ENCODE peak calls at places on chromosomes 2 and 18, in nine cellular contexts. M is spleen, O is Peyer's patch, K is H54, A is GM12878, H is A549, T is HepG2, X is body of pancreas, Z is heart left ventricle. U is an unnamed sample.

GRCh38 chr2:191215205-191215604 is 30.0 kb upstream of the MYO1B start:
- DNase-seq in X (no peak), K (no peak), T (no peak), Z (no peak), H (no peak), M (no peak), O (no peak), A (no peak), U (no peak)

GRCh38 chr2:164678750-164679149 is 57.5 kb upstream of the GRB14 start:
- DNase-seq in Z (no peak), M (no peak), H (no peak), T (no peak), K (no peak), X (no peak), A (no peak), O (no peak), U (no peak)

GRCh38 chr2:216408426-216409315 is 3.6 kb upstream of the SMARCAL1 start:
- DNase-seq in O (no peak), K (no peak), H (no peak), M (no peak), X (no peak), T (peak), Z (no peak), A (no peak), U (no peak)

GRCh38 chr2:58651930-58652329 is 410.8 kb upstream of the FANCL start:
- DNase-seq in X (no peak), M (no peak), H (no peak), Z (no peak), O (no peak), K (no peak), A (no peak), T (no peak), U (no peak)

GRCh38 chr2:234374671-234375245 is 122.1 kb downstream of the ARL4C start:
- DNase-seq in T (no peak), K (no peak), Z (no peak), X (no peak), O (no peak), M (peak), A (no peak), H (no peak), U (no peak)

GRCh38 chr2:134276381-134277172 is 22.7 kb downstream of the MGAT5 start:
- DNase-seq in H (no peak), M (no peak), O (no peak), K (peak), T (no peak), A (no peak), X (no peak), Z (no peak), U (no peak)

GRCh38 chr2:200860092-200860795 is 4.2 kb downstream of the CLK1 start:
- DNase-seq in Z (no peak), K (no peak), M (no peak), H (no peak), A (no peak), T (no peak), X (no peak), O (no peak), U (no peak)

GRCh38 chr2:42771546-42772153 is 7.7 kb upstream of the OXER1 start:
- DNase-seq in K (no peak), X (no peak), M (no peak), Z (no peak), O (peak), T (no peak), A (no peak), H (no peak), U (no peak)

GRCh38 chr2:176385219-176385618 is 116.0 kb downstream of the MTX2 start:
- DNase-seq in A (no peak), Z (no peak), X (no peak), O (no peak), M (no peak), T (no peak), H (no peak), K (no peak), U (no peak)

GRCh38 chr2:216992056-216992455 is 132.2 kb upstream of the TNP1 start:
- DNase-seq in X (no peak), Z (no peak), A (no peak), K (no peak), O (no peak), M (no peak), H (no peak), T (no peak), U (no peak)

GRCh38 chr2:54629914-54630609 is 93.4 kb upstream of the EML6 start:
- DNase-seq in O (peak), A (peak), M (no peak), Z (no peak), X (peak), T (peak), K (peak), H (peak), U (no peak)

GRCh38 chr2:131043199-131044077 is 49.8 kb downstream of the FAM168B start:
- DNase-seq in K (no peak), T (no peak), H (no peak), X (no peak), M (no peak), Z (no peak), O (no peak), A (no peak), U (no peak)

GRCh38 chr2:84927275-84927627 is 21.8 kb downstream of the TMSB10 start:
- DNase-seq in K (no peak), T (no peak), Z (no peak), H (no peak), X (no peak), A (no peak), O (no peak), M (no peak), U (no peak)

GRCh38 chr2:128381001-128381938 is 62.6 kb upstream of the HS6ST1 start:
- DNase-seq in T (peak), A (no peak), M (peak), H (no peak), X (no peak), O (peak), Z (peak), K (no peak), U (no peak)

GRCh38 chr2:210167227-210167626 is 4.0 kb downstream of the KANSL1L start:
- DNase-seq in T (no peak), K (no peak), H (no peak), X (no peak), M (no peak), O (no peak), A (no peak), Z (no peak), U (no peak)

GRCh38 chr18:24086082-24086481 is 52.8 kb upstream of the CABYR start:
- DNase-seq in K (no peak), M (no peak), O (no peak), X (no peak), A (no peak), T (no peak), H (no peak), Z (no peak), U (no peak)

GRCh38 chr2:238106698-238107524 is 6.8 kb downstream of the ESPNL start:
- DNase-seq in M (peak), K (no peak), O (peak), A (no peak), X (no peak), H (no peak), T (peak), Z (peak), U (peak)

GRCh38 chr2:46569061-46569560 is 89.7 kb downstream of the TMEM247 start:
- DNase-seq in O (no peak), K (no peak), H (no peak), M (no peak), X (no peak), A (peak), Z (no peak), T (no peak), U (peak)

GRCh38 chr2:216700088-216700567 is 4.8 kb upstream of the IGFBP5 start:
- DNase-seq in O (no peak), X (no peak), T (no peak), A (no peak), Z (no peak), M (no peak), H (no peak), K (no peak), U (no peak)

GRCh38 chr2:41728757-41729338 is 319.0 kb upstream of the PKDCC start:
- DNase-seq in A (no peak), T (peak), K (no peak), M (no peak), X (no peak), O (no peak), Z (no peak), H (no peak), U (no peak)

GRCh38 chr2:219448776-219449476 is 14.3 kb downstream of the SPEG start:
- DNase-seq in A (no peak), X (no peak), K (no peak), H (no peak), Z (peak), O (no peak), M (no peak), T (no peak), U (no peak)

GRCh38 chr18:79511671-79512301 is 116.1 kb downstream of the NFATC1 start:
- DNase-seq in K (no peak), A (no peak), X (peak), T (no peak), H (no peak), M (peak), Z (peak), O (peak), U (no peak)

GRCh38 chr18:35641916-35642315 is 60.4 kb downstream of the GALNT1 start:
- DNase-seq in X (no peak), M (no peak), H (no peak), K (no peak), T (no peak), Z (no peak), A (no peak), O (no peak), U (no peak)

GRCh38 chr2:191714925-191715324 is 37.0 kb downstream of the NABP1 start:
- DNase-seq in Z (no peak), M (no peak), A (no peak), K (no peak), H (no peak), T (no peak), O (no peak), X (no peak), U (no peak)

DNA sequence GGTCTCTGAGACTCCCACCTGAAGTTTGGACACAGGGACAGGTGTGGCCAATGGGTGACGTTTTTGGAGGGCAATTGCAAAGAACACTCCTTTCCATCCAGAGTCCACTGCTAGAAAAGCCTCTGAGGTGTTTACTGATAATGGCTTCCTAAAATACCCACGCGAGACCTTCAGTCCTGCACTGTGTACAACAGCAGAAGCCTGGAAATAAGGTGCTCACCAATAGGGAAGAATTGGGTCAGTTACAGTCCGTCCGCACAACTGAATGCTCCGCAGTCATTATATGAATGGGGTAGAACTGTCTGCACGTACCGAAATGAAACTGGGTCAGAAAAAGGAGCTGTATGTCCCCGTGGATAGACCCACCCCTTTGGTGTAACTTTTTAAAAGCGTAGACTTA is 29.5 kb downstream of the SDC1 start:
- DNase-seq in H (no peak), K (no peak), M (no peak), T (no peak), X (no peak), Z (no peak), O (no peak), A (no peak), U (no peak)
- TF ChIP-seq POLR2A in H (no peak), K (no peak), M (no peak), T (no peak), X (no peak), Z (no peak), O (no peak), A (no peak), U (no peak)

DNA sequence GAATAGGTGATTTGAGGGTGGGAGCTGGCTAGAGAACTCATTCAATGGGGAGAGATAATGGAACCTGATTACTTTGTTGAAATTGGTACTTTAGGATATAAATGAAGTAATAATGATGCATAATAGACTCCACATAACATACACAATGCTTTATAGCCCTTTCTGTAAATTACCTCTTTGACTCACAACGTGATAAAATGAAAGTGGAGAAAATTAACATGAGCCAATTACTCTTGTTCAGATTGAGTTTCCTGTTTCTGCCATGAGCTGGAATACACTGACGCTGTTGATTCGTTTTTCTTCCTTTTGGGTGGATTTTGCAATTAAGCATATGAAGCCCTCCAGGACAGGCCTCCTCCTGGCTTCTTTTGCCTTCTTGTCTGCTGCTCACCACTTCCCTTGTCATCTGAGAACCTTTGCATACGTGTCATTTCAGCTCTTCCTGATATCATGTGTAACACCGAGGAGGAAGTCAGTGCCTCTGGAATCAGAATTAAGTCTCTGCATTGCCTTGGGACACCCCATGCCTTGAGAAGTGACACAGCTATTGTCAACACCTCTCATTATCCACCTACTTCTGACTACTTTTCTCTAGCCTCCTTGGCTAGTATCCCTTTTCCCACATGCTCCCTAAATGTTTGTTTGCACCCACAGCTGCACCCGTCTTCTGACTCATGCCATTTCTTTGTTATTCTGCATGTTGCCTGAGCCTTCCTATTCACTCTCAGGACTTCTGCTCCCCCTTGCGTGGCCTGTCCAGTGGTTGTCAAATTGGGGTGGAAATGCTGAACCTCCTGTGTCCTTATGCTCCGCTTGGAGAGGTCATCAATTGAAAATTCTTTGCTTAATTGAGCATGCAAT is 134.1 kb downstream of the FMNL2 start:
- DNase-seq in K (no peak), A (peak), X (peak), M (no peak), H (no peak), O (no peak), T (no peak), Z (no peak), U (no peak)
- TF ChIP-seq POLR2A in K (no peak), A (no peak), X (no peak), M (no peak), H (no peak), O (no peak), T (no peak), Z (no peak), U (no peak)

DNA sequence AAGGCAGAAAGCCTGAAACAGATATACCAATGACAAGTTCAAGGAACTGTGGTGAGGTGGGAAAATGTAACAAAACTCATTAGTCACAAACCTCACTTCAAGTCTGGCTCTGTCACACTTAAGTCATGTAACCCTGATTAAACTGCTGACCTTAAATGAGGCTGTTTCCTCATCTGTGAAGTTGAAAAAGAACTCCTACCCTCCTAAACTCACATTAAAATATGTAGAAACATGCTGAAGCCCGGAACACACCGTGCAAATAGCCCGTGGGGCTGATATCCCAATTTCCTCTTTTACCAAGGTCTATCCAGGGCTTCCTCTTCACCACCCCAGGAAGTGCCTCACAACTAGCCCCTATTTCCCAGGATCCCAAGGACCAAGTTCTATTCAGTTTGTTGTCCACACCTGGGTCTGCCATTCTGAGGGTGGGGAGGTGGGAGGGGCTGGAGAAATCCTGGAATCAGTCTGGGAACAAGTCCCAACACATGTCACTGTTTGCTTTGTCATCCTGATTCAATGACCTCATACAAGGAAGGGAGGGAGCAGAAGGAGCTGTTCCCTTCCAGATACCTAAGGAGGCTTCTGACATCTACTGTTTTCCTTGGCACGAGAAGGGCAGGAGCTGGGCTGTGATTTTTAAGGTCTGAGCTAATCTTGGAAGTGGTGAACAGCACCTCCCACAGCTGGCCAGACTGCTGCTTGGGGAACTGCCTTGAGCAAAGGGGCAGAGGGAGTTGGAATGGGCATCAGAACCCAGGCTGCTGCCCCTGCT is 42.3 kb downstream of the SLC4A1AP start:
- DNase-seq in X (peak), K (peak), A (no peak), O (peak), T (peak), M (no peak), Z (no peak), H (peak), U (no peak)
- TF ChIP-seq POLR2A in X (no peak), K (no peak), A (no peak), O (no peak), T (no peak), M (no peak), Z (no peak), H (no peak), U (no peak)

DNA sequence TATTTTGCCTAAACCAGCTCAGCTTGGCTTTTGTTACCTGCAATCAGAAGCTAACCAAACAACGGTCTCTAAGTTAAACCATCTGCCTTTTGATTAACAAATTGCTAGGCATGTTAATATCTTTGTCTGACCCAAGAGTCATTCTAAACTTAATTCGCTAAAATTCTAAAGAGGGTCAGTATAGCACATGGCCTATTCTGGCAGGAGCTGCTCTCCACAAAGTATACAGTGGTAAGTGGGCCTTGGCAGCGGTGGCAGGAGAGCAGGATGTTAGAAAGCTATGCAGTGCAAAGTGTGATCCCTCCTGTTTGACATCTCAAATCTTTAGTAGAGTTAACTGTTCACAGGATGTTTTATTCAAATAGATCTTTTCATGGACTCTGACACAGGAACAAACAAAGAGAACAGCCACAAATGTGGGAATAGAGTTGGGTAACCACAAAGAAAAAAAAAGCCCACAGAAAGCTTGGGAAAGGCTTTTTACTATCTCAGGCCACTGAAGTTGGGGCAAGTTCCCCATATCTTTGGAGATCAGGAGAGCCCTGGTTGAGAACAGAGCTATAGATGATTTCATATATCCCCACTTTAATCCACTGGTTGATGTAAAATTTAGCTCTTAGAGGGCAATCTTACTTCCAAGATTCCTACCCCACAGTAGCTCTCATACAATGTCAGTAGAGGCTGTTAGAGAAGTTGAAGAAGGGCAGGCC is 10.6 kb downstream of the CFAP210 start:
- DNase-seq in M (no peak), H (no peak), O (no peak), Z (no peak), X (no peak), A (no peak), K (no peak), T (peak), U (no peak)
- TF ChIP-seq POLR2A in M (no peak), H (no peak), O (no peak), Z (no peak), X (no peak), A (no peak), K (no peak), T (peak), U (no peak)

GRCh38 chr18:47929681-47930085 is 776 bp downstream of the SMAD2 start:
- DNase-seq in A (no peak), H (no peak), O (no peak), M (no peak), K (no peak), Z (no peak), T (peak), X (no peak), U (no peak)
- TF ChIP-seq POLR2A in A (no peak), H (no peak), O (no peak), M (no peak), K (no peak), Z (no peak), T (no peak), X (no peak), U (no peak)

GRCh38 chr2:25245141-25245540 is 76.8 kb upstream of the POMC start:
- DNase-seq in A (no peak), M (no peak), X (no peak), O (no peak), T (no peak), K (no peak), H (no peak), Z (peak), U (no peak)

GRCh38 chr2:25237764-25238163 is 69.4 kb upstream of the POMC start:
- DNase-seq in T (no peak), Z (peak), H (no peak), M (no peak), O (no peak), A (no peak), X (no peak), K (no peak), U (no peak)

GRCh38 chr2:25238920-25239319 is 70.5 kb upstream of the POMC start:
- DNase-seq in A (no peak), M (no peak), Z (peak), X (no peak), H (no peak), K (no peak), T (no peak), O (no peak), U (no peak)

GRCh38 chr2:25243995-25244394 is 75.6 kb upstream of the POMC start:
- DNase-seq in H (no peak), K (no peak), A (no peak), Z (peak), O (no peak), M (no peak), X (no peak), T (no peak), U (no peak)

DNA sequence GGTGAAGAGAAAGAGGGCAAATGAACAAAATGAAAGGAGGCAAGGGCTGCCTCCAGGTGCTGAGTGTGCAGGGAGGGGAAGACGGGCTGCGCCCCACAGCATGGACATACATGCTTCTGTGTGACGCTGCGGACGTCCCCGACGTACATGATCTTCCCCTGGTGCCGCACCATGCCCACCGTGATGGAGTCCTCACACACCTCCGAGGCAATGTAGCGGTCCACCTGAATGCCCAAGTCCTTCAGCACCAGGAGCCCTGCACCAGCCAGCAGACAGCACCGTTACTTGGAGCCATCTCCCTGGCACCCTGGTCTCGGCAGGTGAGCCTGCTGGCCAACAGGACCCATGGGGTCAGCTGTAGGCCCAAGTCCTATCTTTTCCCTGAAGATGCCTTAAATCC is 73.1 kb upstream of the POMC start:
- DNase-seq in T (no peak), H (no peak), M (no peak), X (no peak), A (no peak), Z (peak), O (no peak), K (no peak), U (no peak)
- TF ChIP-seq POLR2A in T (peak), H (no peak), M (no peak), X (no peak), A (no peak), Z (no peak), O (no peak), K (no peak), U (no peak)

GRCh38 chr2:74457129-74457548 is 1.1 kb upstream of the WBP1 start:
- DNase-seq in M (no peak), T (no peak), K (no peak), Z (no peak), X (no peak), O (no peak), H (no peak), A (no peak), U (no peak)

GRCh38 chr2:74458132-74458956 is at the start of gene WBP1:
- DNase-seq in H (peak), T (peak), O (peak), M (peak), X (peak), A (peak), K (peak), Z (peak), U (peak)

GRCh38 chr2:74459377-74460118 is 1.3 kb downstream of the WBP1 start:
- DNase-seq in Z (no peak), H (no peak), A (no peak), K (no peak), T (no peak), M (peak), O (no peak), X (no peak), U (no peak)

GRCh38 chr2:74458957-74459290 is 686 bp downstream of the WBP1 start:
- DNase-seq in O (no peak), H (no peak), Z (no peak), K (no peak), X (no peak), T (no peak), A (no peak), M (peak), U (no peak)

GRCh38 chr2:74457549-74458131 is 598 bp upstream of the WBP1 start:
- DNase-seq in Z (peak), H (peak), A (no peak), K (no peak), O (peak), M (peak), X (peak), T (peak), U (no peak)
- TF ChIP-seq POLR2A in Z (peak), H (peak), A (peak), K (peak), O (peak), M (peak), X (no peak), T (no peak), U (no peak)